ENCODE peak calls at places on chromosome 21, in six cellular contexts. One of them, this sample, is unnamed.

GRCh38 chr21:43585924-43586411 is 73.3 kb downstream of the HSF2BP start:
- DNase-seq in GM23338: peak; percentile 85
- DNase-seq in K562: no peak
- DNase-seq in H1: no peak
- DNase-seq in GM12878: no peak
- DNase-seq in HepG2: peak; percentile 99
- DNase-seq in this sample: no peak

GRCh38 chr21:42672699-42673458 is 19.5 kb downstream of the PDE9A start:
- DNase-seq in H1: no peak
- DNase-seq in GM23338: no peak
- DNase-seq in GM12878: no peak
- DNase-seq in HepG2: no peak
- DNase-seq in K562: no peak
- DNase-seq in this sample: no peak

GRCh38 chr21:41589131-41589530 is 81.2 kb upstream of the TMPRSS2 start:
- DNase-seq in HepG2: no peak
- DNase-seq in GM12878: no peak
- DNase-seq in GM23338: peak; percentile 28
- DNase-seq in H1: peak; percentile 45
- DNase-seq in K562: no peak
- DNase-seq in this sample: no peak

GRCh38 chr21:42047821-42048613 is 23.1 kb upstream of the UMODL1 start:
- DNase-seq in K562: no peak
- DNase-seq in H1: no peak
- DNase-seq in HepG2: no peak
- DNase-seq in GM12878: no peak
- DNase-seq in GM23338: no peak
- DNase-seq in this sample: no peak

GRCh38 chr21:38806942-38807284 is 1.2 kb downstream of the ETS2 start:
- DNase-seq in H1: no peak
- DNase-seq in K562: no peak
- DNase-seq in GM23338: no peak
- DNase-seq in HepG2: no peak
- DNase-seq in GM12878: no peak
- DNase-seq in this sample: no peak

GRCh38 chr21:26461500-26461899 is 111.6 kb downstream of the CYYR1 start:
- DNase-seq in K562: no peak
- DNase-seq in HepG2: no peak
- DNase-seq in GM12878: no peak
- DNase-seq in GM23338: no peak
- DNase-seq in H1: no peak
- DNase-seq in this sample: no peak

GRCh38 chr21:41506526-41507520 is 1.1 kb downstream of the TMPRSS2 start:
- DNase-seq in K562: no peak
- DNase-seq in HepG2: no peak
- DNase-seq in GM12878: no peak
- DNase-seq in H1: peak; percentile 77
- DNase-seq in GM23338: peak; percentile 63
- DNase-seq in this sample: peak; percentile 37

GRCh38 chr21:45541221-45542039 is 810 bp downstream of the SLC19A1 start:
- DNase-seq in HepG2: no peak
- DNase-seq in GM23338: peak; percentile 46
- DNase-seq in H1: peak; percentile 58
- DNase-seq in K562: peak; percentile 96
- DNase-seq in GM12878: no peak
- DNase-seq in this sample: peak; percentile 25

GRCh38 chr21:34511154-34511553 is 856 bp downstream of the KCNE1 start:
- DNase-seq in GM23338: no peak
- DNase-seq in K562: no peak
- DNase-seq in HepG2: no peak
- DNase-seq in GM12878: no peak
- DNase-seq in H1: no peak
- DNase-seq in this sample: no peak

GRCh38 chr21:29523646-29524045 is 224.9 kb downstream of the BACH1 start:
- DNase-seq in H1: no peak
- DNase-seq in K562: no peak
- DNase-seq in HepG2: no peak
- DNase-seq in GM12878: no peak
- DNase-seq in GM23338: no peak
- DNase-seq in this sample: no peak

GRCh38 chr21:42676799-42677198 is 23.4 kb downstream of the PDE9A start:
- DNase-seq in GM12878: no peak
- DNase-seq in H1: no peak
- DNase-seq in GM23338: no peak
- DNase-seq in HepG2: no peak
- DNase-seq in K562: no peak
- DNase-seq in this sample: no peak

GRCh38 chr21:22763442-22763841 is 1765.2 kb downstream of the NCAM2 start:
- DNase-seq in GM23338: no peak
- DNase-seq in GM12878: no peak
- DNase-seq in HepG2: no peak
- DNase-seq in K562: no peak
- DNase-seq in H1: no peak
- DNase-seq in this sample: no peak

GRCh38 chr21:21196848-21197247 is 198.6 kb downstream of the NCAM2 start:
- DNase-seq in HepG2: no peak
- DNase-seq in K562: no peak
- DNase-seq in GM23338: no peak
- DNase-seq in H1: no peak
- DNase-seq in GM12878: no peak
- DNase-seq in this sample: no peak

GRCh38 chr21:21200939-21201610 is 202.9 kb downstream of the NCAM2 start:
- DNase-seq in K562: no peak
- DNase-seq in GM12878: no peak
- DNase-seq in H1: no peak
- DNase-seq in HepG2: no peak
- DNase-seq in GM23338: no peak
- DNase-seq in this sample: no peak

GRCh38 chr21:21203822-21204339 is 205.7 kb downstream of the NCAM2 start:
- DNase-seq in HepG2: no peak
- DNase-seq in GM12878: no peak
- DNase-seq in GM23338: no peak
- DNase-seq in H1: no peak
- DNase-seq in K562: no peak
- DNase-seq in this sample: no peak

GRCh38 chr21:21199342-21200102 is 201.3 kb downstream of the NCAM2 start:
- DNase-seq in HepG2: no peak
- DNase-seq in H1: no peak
- DNase-seq in GM23338: no peak
- DNase-seq in K562: no peak
- DNase-seq in GM12878: no peak
- DNase-seq in this sample: no peak

GRCh38 chr21:21200103-21200938 is 202.1 kb downstream of the NCAM2 start:
- DNase-seq in H1: no peak
- DNase-seq in HepG2: no peak
- DNase-seq in K562: peak; percentile 50
- DNase-seq in GM12878: no peak
- DNase-seq in GM23338: no peak
- DNase-seq in this sample: no peak
- TF ChIP-seq CREB1 in H1: no peak
- TF ChIP-seq CREB1 in HepG2: no peak
- TF ChIP-seq CREB1 in K562: no peak
- TF ChIP-seq CREB1 in GM12878: no peak
- TF ChIP-seq CREB1 in GM23338: no peak
- TF ChIP-seq CREB1 in this sample: no peak

GRCh38 chr21:33101300-33102005 is 31.5 kb downstream of the OLIG1 start:
- DNase-seq in GM12878: no peak
- DNase-seq in GM23338: peak; percentile 39
- DNase-seq in H1: no peak
- DNase-seq in HepG2: no peak
- DNase-seq in K562: no peak
- DNase-seq in this sample: peak; percentile 32
- TF ChIP-seq CREB1 in GM12878: no peak
- TF ChIP-seq CREB1 in GM23338: no peak
- TF ChIP-seq CREB1 in H1: no peak
- TF ChIP-seq CREB1 in HepG2: no peak
- TF ChIP-seq CREB1 in K562: no peak
- TF ChIP-seq CREB1 in this sample: no peak

GRCh38 chr21:40351006-40351405 is 483.8 kb downstream of the PCP4 start:
- DNase-seq in K562: no peak
- DNase-seq in HepG2: no peak
- DNase-seq in H1: no peak
- DNase-seq in GM23338: no peak
- DNase-seq in GM12878: no peak
- DNase-seq in this sample: no peak

GRCh38 chr21:40349591-40349990 is 482.4 kb downstream of the PCP4 start:
- DNase-seq in GM23338: no peak
- DNase-seq in K562: no peak
- DNase-seq in GM12878: no peak
- DNase-seq in H1: no peak
- DNase-seq in HepG2: no peak
- DNase-seq in this sample: no peak

GRCh38 chr21:40356644-40357043 is 489.4 kb downstream of the PCP4 start:
- DNase-seq in GM23338: no peak
- DNase-seq in HepG2: no peak
- DNase-seq in H1: no peak
- DNase-seq in K562: no peak
- DNase-seq in GM12878: no peak
- DNase-seq in this sample: no peak

GRCh38 chr21:40355076-40355475 is 487.8 kb downstream of the PCP4 start:
- DNase-seq in GM12878: no peak
- DNase-seq in H1: no peak
- DNase-seq in HepG2: no peak
- DNase-seq in K562: no peak
- DNase-seq in GM23338: no peak
- DNase-seq in this sample: no peak
- TF ChIP-seq CREB1 in GM12878: no peak
- TF ChIP-seq CREB1 in H1: no peak
- TF ChIP-seq CREB1 in HepG2: no peak
- TF ChIP-seq CREB1 in K562: no peak
- TF ChIP-seq CREB1 in GM23338: no peak
- TF ChIP-seq CREB1 in this sample: no peak

GRCh38 chr21:33403128-33403785 is at the start of gene IFNGR2:
- DNase-seq in GM12878: no peak
- DNase-seq in H1: peak; percentile 54
- DNase-seq in K562: peak; percentile 92
- DNase-seq in HepG2: no peak
- DNase-seq in GM23338: peak; percentile 58
- DNase-seq in this sample: peak; percentile 37

GRCh38 chr21:33399821-33400220 is 3.4 kb upstream of the IFNGR2 start:
- DNase-seq in H1: no peak
- DNase-seq in GM12878: no peak
- DNase-seq in K562: no peak
- DNase-seq in HepG2: no peak
- DNase-seq in GM23338: no peak
- DNase-seq in this sample: no peak

GRCh38 chr21:33403786-33404571 is 766 bp downstream of the IFNGR2 start:
- DNase-seq in H1: peak; percentile 77
- DNase-seq in GM23338: peak; percentile 67
- DNase-seq in GM12878: no peak
- DNase-seq in HepG2: peak; percentile 26
- DNase-seq in K562: peak; percentile 71
- DNase-seq in this sample: peak; percentile 49

GRCh38 chr21:33402011-33402979 is 918 bp upstream of the IFNGR2 start:
- DNase-seq in K562: no peak
- DNase-seq in GM23338: peak; percentile 77
- DNase-seq in GM12878: no peak
- DNase-seq in HepG2: no peak
- DNase-seq in H1: peak; percentile 64
- DNase-seq in this sample: peak; percentile 56

GRCh38 chr21:33401617-33401967 is 1.6 kb upstream of the IFNGR2 start:
- DNase-seq in HepG2: no peak
- DNase-seq in H1: no peak
- DNase-seq in GM23338: no peak
- DNase-seq in K562: no peak
- DNase-seq in GM12878: no peak
- DNase-seq in this sample: no peak
- TF ChIP-seq CREB1 in HepG2: no peak
- TF ChIP-seq CREB1 in H1: no peak
- TF ChIP-seq CREB1 in GM23338: no peak
- TF ChIP-seq CREB1 in K562: no peak
- TF ChIP-seq CREB1 in GM12878: no peak
- TF ChIP-seq CREB1 in this sample: no peak

GRCh38 chr21:33256019-33256418 is 10.1 kb upstream of the IL10RB start:
- DNase-seq in K562: no peak
- DNase-seq in GM23338: no peak
- DNase-seq in H1: no peak
- DNase-seq in HepG2: no peak
- DNase-seq in GM12878: no peak
- DNase-seq in this sample: no peak
- TF ChIP-seq CREB1 in K562: no peak
- TF ChIP-seq CREB1 in GM23338: no peak
- TF ChIP-seq CREB1 in H1: no peak
- TF ChIP-seq CREB1 in HepG2: no peak
- TF ChIP-seq CREB1 in GM12878: no peak
- TF ChIP-seq CREB1 in this sample: no peak

GRCh38 chr21:37060296-37060695 is 12.6 kb downstream of the PIGP start:
- DNase-seq in GM12878: no peak
- DNase-seq in H1: no peak
- DNase-seq in HepG2: peak; percentile 89
- DNase-seq in GM23338: peak; percentile 80
- DNase-seq in K562: no peak
- DNase-seq in this sample: no peak
- TF ChIP-seq CREB1 in GM12878: no peak
- TF ChIP-seq CREB1 in H1: no peak
- TF ChIP-seq CREB1 in HepG2: no peak
- TF ChIP-seq CREB1 in GM23338: no peak
- TF ChIP-seq CREB1 in K562: no peak
- TF ChIP-seq CREB1 in this sample: no peak